ENCODE peak calls at places on chromosomes 3 and 15, in nine cellular contexts. H is GM23248, Q is breast epithelium, G is right cardiac atrium, L is astrocyte, A is IMR-90, R is prostate gland, S is SJSA1, Y is PC-9. I is an unnamed sample.

GRCh38 chr3:53254810-53255359 is 937 bp downstream of the TKT start:
- DNase-seq in H (peak; percentile 84), Q (peak; percentile 36), G (peak; percentile 67), L (peak; percentile 19), A (peak; percentile 47), R (peak; percentile 69), S (peak; percentile 35), Y (peak; percentile 48), I (peak; percentile 71)

GRCh38 chr3:171615281-171615680 is 155.1 kb upstream of the TNIK start:
- DNase-seq in H (no peak), Q (no peak), G (no peak), L (no peak), A (no peak), R (no peak), S (no peak), Y (no peak), I (no peak)

GRCh38 chr3:69385723-69386483 is at the start of gene FRMD4B:
- DNase-seq in H (peak; percentile 56), Q (peak; percentile 62), G (peak; percentile 79), L (peak; percentile 8), A (no peak), R (peak; percentile 58), S (no peak), Y (no peak), I (peak; percentile 8)

GRCh38 chr15:85763157-85763556 is 31.6 kb downstream of the KLHL25 start:
- DNase-seq in H (no peak), Q (no peak), G (peak; percentile 65), L (no peak), A (no peak), R (no peak), S (no peak), Y (no peak), I (no peak)

GRCh38 chr3:66638717-66639116 is 137.9 kb upstream of the LRIG1 start:
- DNase-seq in H (no peak), Q (no peak), G (no peak), L (no peak), A (no peak), R (no peak), S (no peak), Y (no peak), I (no peak)

GRCh38 chr15:89017370-89018066 is 70.7 kb upstream of the ABHD2 start:
- DNase-seq in H (peak; percentile 91), Q (peak; percentile 79), G (peak; percentile 86), L (peak; percentile 61), A (peak; percentile 71), R (peak; percentile 60), S (peak; percentile 68), Y (peak; percentile 64), I (peak; percentile 86)

GRCh38 chr3:171565671-171566070 is 105.5 kb upstream of the TNIK start:
- DNase-seq in H (peak; percentile 53), Q (no peak), G (no peak), L (no peak), A (peak; percentile 54), R (no peak), S (no peak), Y (peak; percentile 77), I (peak; percentile 66)

GRCh38 chr3:196837819-196838420 is 29.8 kb upstream of the SENP5 start:
- DNase-seq in H (peak; percentile 68), Q (no peak), G (peak; percentile 53), L (peak; percentile 6), A (peak; percentile 54), R (peak; percentile 39), S (peak; percentile 10), Y (peak; percentile 55), I (peak; percentile 58)

GRCh38 chr15:50315814-50316630 is 39.0 kb downstream of the GABPB1 start:
- DNase-seq in H (peak; percentile 71), Q (no peak), G (no peak), L (peak; percentile 25), A (peak; percentile 68), R (no peak), S (peak; percentile 21), Y (peak; percentile 52), I (peak; percentile 62)

GRCh38 chr3:98602078-98602678 is 8.8 kb upstream of the CPOX start:
- DNase-seq in H (peak; percentile 78), Q (no peak), G (no peak), L (peak; percentile 45), A (peak; percentile 76), R (peak; percentile 35), S (peak; percentile 22), Y (peak; percentile 61), I (peak; percentile 78)

GRCh38 chr3:123760817-123761216 is 123.3 kb downstream of the MYLK start:
- DNase-seq in H (no peak), Q (no peak), G (no peak), L (peak; percentile 34), A (no peak), R (no peak), S (no peak), Y (no peak), I (no peak)

GRCh38 chr3:37595784-37596180 is 265.9 kb upstream of the CTDSPL start:
- DNase-seq in H (no peak), Q (no peak), G (no peak), L (no peak), A (no peak), R (no peak), S (no peak), Y (no peak), I (no peak)

GRCh38 chr3:87375231-87375682 is 98.9 kb upstream of the POU1F1 start:
- DNase-seq in H (no peak), Q (no peak), G (no peak), L (no peak), A (no peak), R (no peak), S (no peak), Y (no peak), I (no peak)

GRCh38 chr3:71132995-71133730 is 450.4 kb downstream of the FOXP1 start:
- DNase-seq in H (no peak), Q (no peak), G (no peak), L (no peak), A (no peak), R (peak; percentile 31), S (no peak), Y (no peak), I (no peak)

GRCh38 chr3:61966200-61966599 is 404.8 kb downstream of the PTPRG start:
- DNase-seq in H (no peak), Q (no peak), G (no peak), L (peak; percentile 26), A (peak; percentile 4), R (no peak), S (no peak), Y (peak; percentile 76), I (no peak)

GRCh38 chr3:157030712-157031111 is 129.2 kb downstream of the CCNL1 start:
- DNase-seq in H (no peak), Q (no peak), G (no peak), L (peak; percentile 12), A (no peak), R (no peak), S (no peak), Y (no peak), I (no peak)

GRCh38 chr3:159802864-159803263 is 185.8 kb upstream of the IL12A start:
- DNase-seq in H (no peak), Q (no peak), G (no peak), L (no peak), A (no peak), R (no peak), S (no peak), Y (no peak), I (no peak)

GRCh38 chr3:179323197-179323901 is 518 bp downstream of the ZNF639 start:
- DNase-seq in H (peak; percentile 91), Q (peak; percentile 45), G (peak; percentile 83), L (peak; percentile 53), A (peak; percentile 70), R (peak; percentile 64), S (peak; percentile 77), Y (peak; percentile 48), I (peak; percentile 54)

GRCh38 chr3:65245133-65246076 is 557.6 kb upstream of the ADAMTS9 start:
- DNase-seq in H (peak; percentile 37), Q (no peak), G (no peak), L (peak; percentile 12), A (peak; percentile 1), R (no peak), S (no peak), Y (no peak), I (no peak)

GRCh38 chr3:40302784-40303183 is 6.7 kb upstream of the EIF1B start:
- DNase-seq in H (peak; percentile 21), Q (no peak), G (no peak), L (no peak), A (peak; percentile 16), R (no peak), S (no peak), Y (no peak), I (no peak)

GRCh38 chr15:45115312-45115820 is 1.2 kb downstream of the DUOXA2 start:
- DNase-seq in H (no peak), Q (no peak), G (no peak), L (no peak), A (no peak), R (no peak), S (no peak), Y (no peak), I (no peak)

GRCh38 chr3:80612366-80612765 is 844.6 kb upstream of the ROBO1 start:
- DNase-seq in H (no peak), Q (no peak), G (no peak), L (no peak), A (no peak), R (no peak), S (no peak), Y (no peak), I (no peak)

GRCh38 chr3:159077860-159078259 is 276.0 kb downstream of the MFSD1 start:
- DNase-seq in H (peak; percentile 94), Q (no peak), G (no peak), L (peak; percentile 90), A (peak; percentile 22), R (no peak), S (no peak), Y (no peak), I (peak; percentile 94)

GRCh38 chr3:58051196-58051595 is 43.0 kb downstream of the FLNB start:
- DNase-seq in H (peak; percentile 95), Q (peak; percentile 83), G (no peak), L (peak; percentile 92), A (peak; percentile 87), R (peak; percentile 58), S (peak; percentile 76), Y (peak; percentile 84), I (peak; percentile 91)
- H3K4me1 ChIP-seq in H (peaks cover 76% of the 10 kb centered on the region), Q (peaks cover 16% of the 10 kb centered on the region), G (peaks cover 17% of the 10 kb centered on the region), L (peaks cover 66% of the 10 kb centered on the region), A (peaks cover 34% of the 10 kb centered on the region), R (peaks cover 15% of the 10 kb centered on the region), S (peaks cover 92% of the 10 kb centered on the region), Y (peaks cover 72% of the 10 kb centered on the region), I (peaks cover 72% of the 10 kb centered on the region)

GRCh38 chr15:99167201-99167600 is 62.3 kb downstream of the SYNM start:
- DNase-seq in H (no peak), Q (no peak), G (no peak), L (no peak), A (no peak), R (no peak), S (no peak), Y (no peak), I (no peak)
- H3K4me1 ChIP-seq in H (peaks cover 16% of the 10 kb centered on the region), Q (peaks cover 17% of the 10 kb centered on the region), G (peaks cover 11% of the 10 kb centered on the region), L (peaks cover 19% of the 10 kb centered on the region), A (peaks cover 20% of the 10 kb centered on the region), R (no peaks in the 10 kb centered on the region), S (no peaks in the 10 kb centered on the region), Y (no peaks in the 10 kb centered on the region), I (no peaks in the 10 kb centered on the region)

GRCh38 chr3:52197499-52197841 is 490 bp upstream of the ALAS1 start:
- DNase-seq in H (no peak), Q (no peak), G (no peak), L (no peak), A (no peak), R (no peak), S (no peak), Y (no peak), I (no peak)
- H3K4me1 ChIP-seq in H (peaks cover 27% of the 10 kb centered on the region), Q (peaks cover 15% of the 10 kb centered on the region), G (peaks cover 14% of the 10 kb centered on the region), L (peaks cover 10% of the 10 kb centered on the region), A (peaks cover 38% of the 10 kb centered on the region), R (peaks cover 7% of the 10 kb centered on the region), S (peaks cover 41% of the 10 kb centered on the region), Y (peaks cover 25% of the 10 kb centered on the region), I (peaks cover 50% of the 10 kb centered on the region)

GRCh38 chr3:181710581-181711255 is 1.0 kb upstream of the SOX2 start:
- DNase-seq in H (peak; percentile 28), Q (no peak), G (no peak), L (peak; percentile 52), A (no peak), R (no peak), S (no peak), Y (peak; percentile 13), I (no peak)
- H3K4me1 ChIP-seq in H (peaks cover 5% of the 10 kb centered on the region), Q (peaks cover 9% of the 10 kb centered on the region), G (no peaks in the 10 kb centered on the region), L (peaks cover 15% of the 10 kb centered on the region), A (no peaks in the 10 kb centered on the region), R (peaks cover 3% of the 10 kb centered on the region), S (peaks cover 17% of the 10 kb centered on the region), Y (peaks cover 20% of the 10 kb centered on the region), I (peaks cover 9% of the 10 kb centered on the region)